ENCODE peak calls at places on chromosomes 4 and X, in eight cellular contexts. G, A, B, D, S, P, X and H are unnamed samples.

GRCh38 chrX:42992199-42992943 is 214.4 kb upstream of the PPP1R2C start:
- DNase-seq in G (no peak), D (no peak), S (no peak), P (no peak), B (peak; percentile 53), X (no peak), A (no peak), H (no peak)

GRCh38 chrX:9587551-9588096 is 122.8 kb downstream of the TBL1X start:
- DNase-seq in B (peak; percentile 7), G (no peak), S (no peak), A (no peak), X (no peak), P (no peak), D (no peak), H (no peak)

GRCh38 chr4:152316969-152317368 is 218.9 kb downstream of the FBXW7 start:
- DNase-seq in P (no peak), D (no peak), S (no peak), A (no peak), G (no peak), X (no peak), B (no peak), H (no peak)

GRCh38 chrX:106612403-106612789 is 618 bp downstream of the RADX start:
- DNase-seq in A (no peak), X (no peak), G (peak; percentile 15), S (no peak), D (no peak), B (peak; percentile 41), P (no peak), H (no peak)

GRCh38 chr4:5460106-5460801 is 248.1 kb downstream of the EVC2 start:
- DNase-seq in G (peak; percentile 34), B (no peak), X (no peak), S (peak; percentile 61), A (no peak), D (peak; percentile 45), P (peak; percentile 62), H (peak; percentile 35)

GRCh38 chr4:605702-606425 is 19.5 kb upstream of the PDE6B start:
- DNase-seq in P (no peak), D (no peak), B (no peak), X (no peak), S (no peak), A (no peak), G (no peak), H (no peak)

GRCh38 chr4:184763150-184763780 is 29.4 kb upstream of the CENPU start:
- DNase-seq in P (no peak), S (no peak), X (no peak), G (no peak), A (no peak), B (no peak), D (no peak), H (no peak)

GRCh38 chrX:4706961-4707360 is 993.5 kb upstream of the PRKX start:
- DNase-seq in D (no peak), S (no peak), P (no peak), B (no peak), X (no peak), A (no peak), G (no peak), H (no peak)

GRCh38 chr4:20444599-20445337 is 193.1 kb downstream of the SLIT2 start:
- DNase-seq in X (no peak), B (no peak), A (no peak), D (no peak), G (no peak), S (no peak), P (no peak), H (no peak)

GRCh38 chr4:17081157-17081556 is 182.7 kb upstream of the LDB2 start:
- DNase-seq in P (no peak), A (no peak), D (no peak), S (no peak), B (no peak), X (no peak), G (no peak), H (no peak)

GRCh38 chr4:185847352-185848078 is 35.5 kb upstream of the SORBS2 start:
- DNase-seq in P (no peak), X (no peak), S (no peak), D (no peak), G (peak; percentile 72), A (no peak), B (peak; percentile 92), H (no peak)

GRCh38 chrX:143635915-143636314 is at the start of gene SLITRK4:
- DNase-seq in D (no peak), A (no peak), X (no peak), G (peak; percentile 73), B (no peak), S (no peak), P (peak; percentile 50), H (no peak)

GRCh38 chr4:87937523-87937922 is 38.0 kb upstream of the SPP1 start:
- DNase-seq in A (no peak), D (no peak), X (no peak), S (no peak), P (no peak), G (no peak), B (no peak), H (no peak)

GRCh38 chr4:7978489-7978888 is 38.8 kb upstream of the AFAP1 start:
- DNase-seq in S (no peak), D (no peak), B (peak; percentile 90), G (no peak), A (peak; percentile 18), P (no peak), X (peak; percentile 87), H (no peak)

GRCh38 chrX:45710081-45710801 is 509.6 kb upstream of the DIPK2B start:
- DNase-seq in P (no peak), S (no peak), D (no peak), B (peak; percentile 95), G (no peak), X (no peak), A (no peak), H (peak; percentile 30)

GRCh38 chr4:184331155-184331995 is 113.7 kb upstream of the ENPP6 start:
- DNase-seq in X (peak; percentile 82), A (no peak), P (no peak), B (peak; percentile 59), S (no peak), D (no peak), G (no peak), H (no peak)

GRCh38 chr4:25814323-25814722 is 48.5 kb downstream of the SEL1L3 start:
- DNase-seq in S (peak; percentile 74), B (peak; percentile 93), X (no peak), A (no peak), P (no peak), D (peak; percentile 51), G (no peak), H (no peak)

GRCh38 chr4:38565271-38566199 is 98.5 kb upstream of the KLF3 start:
- DNase-seq in S (no peak), A (no peak), B (peak; percentile 92), G (no peak), D (peak; percentile 19), P (no peak), X (peak; percentile 43), H (no peak)

GRCh38 chr4:11908205-11908604 is 479.5 kb upstream of the HS3ST1 start:
- DNase-seq in D (no peak), B (no peak), G (no peak), P (no peak), S (no peak), X (no peak), A (no peak), H (no peak)

GRCh38 chr4:118280501-118281218 is 72.1 kb downstream of the PRSS12 start:
- DNase-seq in A (no peak), P (peak; percentile 53), D (no peak), S (no peak), B (peak; percentile 83), X (peak; percentile 55), G (peak; percentile 69), H (no peak)

GRCh38 chrX:136268051-136269048 is 17.1 kb upstream of the MAP7D3 start:
- DNase-seq in P (peak; percentile 39), G (peak; percentile 39), S (no peak), A (no peak), D (no peak), B (peak; percentile 26), X (no peak), H (peak; percentile 30)

GRCh38 chr4:37392540-37393255 is 148.2 kb downstream of the NWD2 start:
- DNase-seq in G (no peak), X (no peak), D (peak; percentile 42), P (no peak), A (no peak), B (peak; percentile 17), S (no peak), H (no peak)

GRCh38 chrX:74242050-74242449 is 61.9 kb upstream of the ZCCHC13 start:
- DNase-seq in S (no peak), X (no peak), A (no peak), B (no peak), G (no peak), P (no peak), D (no peak), H (no peak)

GRCh38 chr4:53785996-53786395 is 194.7 kb upstream of the LNX1 start:
- DNase-seq in A (no peak), G (no peak), X (no peak), S (no peak), B (no peak), P (no peak), D (no peak), H (no peak)

GRCh38 chrX:153539171-153539978 is 21.9 kb downstream of the ATP2B3 start:
- DNase-seq in G (peak; percentile 70), A (peak; percentile 92), X (no peak), P (peak; percentile 80), D (peak; percentile 78), B (peak; percentile 32), S (peak; percentile 80), H (peak; percentile 81)

GRCh38 chr4:126916626-126917140 is 716.1 kb upstream of the INTU start:
- DNase-seq in A (no peak), B (peak; percentile 46), P (no peak), D (no peak), G (no peak), X (no peak), S (no peak), H (no peak)
- TF ChIP-seq CTCF in A (no peak), B (no peak), P (no peak), D (no peak), G (no peak), X (no peak), S (no peak), H (no peak)

DNA sequence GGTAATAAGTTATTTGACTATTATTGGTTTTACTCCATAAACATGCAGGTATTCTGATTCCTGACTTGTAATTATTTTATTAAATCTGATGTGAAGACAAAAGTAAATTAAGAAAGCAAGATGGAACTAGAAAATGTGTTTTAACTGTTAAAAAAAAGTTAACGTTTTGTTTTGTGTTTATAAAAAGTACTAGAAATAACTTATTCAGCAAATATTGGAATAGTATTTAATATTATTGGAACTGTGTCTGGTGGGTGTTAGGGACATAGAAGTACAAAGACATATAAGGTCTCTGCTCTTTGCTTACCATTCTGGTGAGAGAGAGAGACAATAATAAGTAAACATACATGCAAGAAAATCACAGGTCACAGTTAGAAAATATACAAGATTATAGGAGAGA is 15.7 kb downstream of the TIFA start:
- DNase-seq in S (no peak), D (no peak), X (no peak), B (no peak), A (no peak), G (no peak), P (no peak), H (no peak)
- TF ChIP-seq CTCF in S (no peak), D (no peak), X (no peak), B (no peak), A (no peak), G (no peak), P (no peak), H (no peak)

GRCh38 chrX:18984381-18985185 is 669 bp upstream of the PHKA2 start:
- DNase-seq in D (peak; percentile 88), G (peak; percentile 82), X (peak; percentile 75), P (peak; percentile 69), A (peak; percentile 93), B (peak; percentile 47), S (peak; percentile 92), H (peak; percentile 89)
- TF ChIP-seq CTCF in D (peak; percentile 39), G (peak; percentile 46), X (peak; percentile 69), P (peak; percentile 45), A (peak; percentile 32), B (peak; percentile 49), S (peak; percentile 43), H (no peak)

GRCh38 chrX:10979956-10980355 is 131.2 kb upstream of the HCCS start:
- DNase-seq in D (no peak), G (no peak), X (no peak), A (no peak), B (peak; percentile 71), S (no peak), P (no peak), H (no peak)
- TF ChIP-seq CTCF in D (no peak), G (no peak), X (no peak), A (no peak), B (no peak), S (no peak), P (no peak), H (no peak)